ENCODE peak calls at places on chromosomes 16 and 17, in eight cellular contexts. Z is AG09319; U is lung; I is lower leg skin; W is LHCN-M2; P is mesothelial cell of epicardium; Y is HT-29; C is stimulated activated CD4-positive, alpha-beta T cell treated with anti-CD3 and anti-CD28 coated beads, Interleukin-4, amount 100 ng/mL, for 24 hours. B is an unnamed sample.

GRCh38 chr16:84692451-84692850 is 7.3 kb upstream of the USP10 start:
- DNase-seq in I (no peak), W (no peak), C (no peak), U (no peak), Y (no peak), P (no peak), Z (no peak), B (no peak)

GRCh38 chr16:85675528-85675927 is 13.2 kb downstream of the GINS2 start:
- DNase-seq in C (no peak), U (no peak), I (no peak), Z (no peak), W (no peak), Y (peak), P (no peak), B (peak)

GRCh38 chr17:79513206-79513605 is 97.6 kb downstream of the RBFOX3 start:
- DNase-seq in Y (no peak), C (no peak), W (no peak), U (no peak), Z (no peak), P (no peak), I (no peak), B (no peak)

GRCh38 chr16:354971-355441 is 2.5 kb upstream of the AXIN1 start:
- DNase-seq in Z (no peak), I (no peak), W (no peak), P (no peak), C (no peak), U (no peak), Y (no peak), B (no peak)

GRCh38 chr16:55189179-55189578 is 134.8 kb upstream of the IRX6 start:
- DNase-seq in C (no peak), W (no peak), P (no peak), I (no peak), U (no peak), Z (no peak), Y (no peak), B (no peak)

GRCh38 chr16:15482068-15482747 is 47.8 kb downstream of the BMERB1 start:
- DNase-seq in Y (peak), I (peak), Z (peak), W (peak), U (peak), P (no peak), C (peak), B (peak)

GRCh38 chr16:8905168-8905762 is 23.1 kb downstream of the LITAFD start:
- DNase-seq in U (no peak), Y (peak), I (no peak), P (no peak), Z (no peak), C (peak), W (peak), B (no peak)

GRCh38 chr17:13521784-13522183 is 79.9 kb downstream of the HS3ST3A1 start:
- DNase-seq in C (no peak), P (no peak), W (no peak), U (no peak), Z (no peak), Y (no peak), I (no peak), B (no peak)

GRCh38 chr16:29836623-29837022 is 16.4 kb downstream of the MVP start:
- DNase-seq in Z (no peak), Y (no peak), I (no peak), C (no peak), U (no peak), P (no peak), W (no peak), B (no peak)

GRCh38 chr16:89401641-89402445 is 88.5 kb downstream of the ANKRD11 start:
- DNase-seq in P (no peak), Y (no peak), U (no peak), W (no peak), Z (peak), C (no peak), I (no peak), B (no peak)

GRCh38 chr17:76278268-76278908 is 13.2 kb downstream of the UBALD2 start:
- DNase-seq in I (no peak), Y (no peak), W (no peak), Z (no peak), U (no peak), C (no peak), P (no peak), B (no peak)

GRCh38 chr16:88437367-88437964 is 15.6 kb upstream of the ZFPM1 start:
- DNase-seq in Z (no peak), U (peak), W (no peak), P (peak), C (peak), Y (peak), I (no peak), B (no peak)

GRCh38 chr17:80891096-80892018 is 100.3 kb upstream of the CHMP6 start:
- DNase-seq in I (peak), C (peak), W (peak), Y (peak), Z (peak), P (no peak), U (no peak), B (peak)

GRCh38 chr17:1082579-1082978 is 85.7 kb downstream of the TIMM22 start:
- DNase-seq in C (no peak), W (no peak), I (no peak), U (no peak), Z (no peak), Y (peak), P (no peak), B (no peak)

GRCh38 chr17:64411999-64412771 is 21.5 kb upstream of the PECAM1 start:
- DNase-seq in P (no peak), U (peak), Z (no peak), W (no peak), Y (no peak), I (peak), C (no peak), B (no peak)

GRCh38 chr16:53945996-53946395 is 242.0 kb downstream of the FTO start:
- DNase-seq in I (no peak), W (peak), P (no peak), U (peak), C (no peak), Z (peak), Y (peak), B (peak)

GRCh38 chr16:48323783-48324775 is 61.1 kb downstream of the SIAH1 start:
- DNase-seq in C (no peak), U (no peak), Z (peak), I (no peak), W (no peak), P (no peak), Y (no peak), B (no peak)

B was measured in myocyte.